ENCODE peak calls at places on chromosomes 2 and 18, in seven cellular contexts. P is activated CD8-positive, alpha-beta memory T cell treated with anti-CD3 and anti-CD28 coated beads for 24 hours; G is activated CD4-positive, CD25-positive, alpha-beta regulatory T cell treated with anti-CD3 and anti-CD28 coated beads, Interleukin-2, amount 50 U/mL, for 72 hours; D is upper lobe of left lung; Q is sigmoid colon; N is tibial artery; M is fibroblast of mammary gland. K is an unnamed sample.

GRCh38 chr2:97671526-97671925 is 2.0 kb downstream of the C2orf92 start:
- DNase-seq in Q (no peak), P (no peak), M (no peak), N (no peak), G (no peak), D (no peak), K (no peak)

GRCh38 chr2:210502997-210503621 is 26.6 kb upstream of the LANCL1 start:
- DNase-seq in D (peak; percentile 23), G (peak; percentile 38), M (peak; percentile 56), P (no peak), Q (no peak), N (no peak), K (peak; percentile 39)

GRCh38 chr18:3713708-3714107 is 263.7 kb downstream of the TGIF1 start:
- DNase-seq in P (no peak), N (no peak), D (no peak), Q (no peak), G (no peak), M (no peak), K (no peak)

GRCh38 chr2:171317492-171318125 is 116.2 kb downstream of the METTL8 start:
- DNase-seq in D (no peak), M (no peak), N (no peak), G (no peak), P (peak; percentile 61), Q (no peak), K (no peak)

GRCh38 chr2:47239119-47239969 is 84.2 kb upstream of the STPG4 start:
- DNase-seq in M (no peak), P (no peak), Q (no peak), D (no peak), G (no peak), N (no peak), K (no peak)

GRCh38 chr18:67531929-67532328 is 15.4 kb upstream of the DSEL start:
- DNase-seq in N (no peak), P (no peak), G (no peak), D (no peak), Q (no peak), M (no peak), K (no peak)

GRCh38 chr2:15726321-15727057 is 134.8 kb downstream of the DDX1 start:
- DNase-seq in Q (no peak), P (no peak), D (no peak), M (no peak), G (no peak), N (peak; percentile 27), K (no peak)

GRCh38 chr2:213016984-213017351 is 134.4 kb downstream of the IKZF2 start:
- DNase-seq in Q (no peak), M (peak; percentile 41), G (no peak), D (no peak), N (no peak), P (no peak), K (no peak)

GRCh38 chr18:76401496-76401895 is 93.5 kb downstream of the ZNF516 start:
- DNase-seq in N (no peak), M (no peak), D (no peak), P (no peak), Q (peak; percentile 65), G (no peak), K (no peak)

GRCh38 chr2:138919336-138919735 is 139.1 kb upstream of the NXPH2 start:
- DNase-seq in P (no peak), N (no peak), Q (no peak), M (no peak), G (no peak), D (no peak), K (no peak)

GRCh38 chr18:73947180-73947989 is 200.2 kb downstream of the FBXO15 start:
- DNase-seq in Q (no peak), M (peak; percentile 73), P (no peak), G (no peak), D (no peak), N (no peak), K (no peak)

GRCh38 chr2:113858764-113859163 is 31.1 kb upstream of the ACTR3 start:
- DNase-seq in M (peak; percentile 95), G (no peak), D (no peak), N (no peak), Q (no peak), P (no peak), K (peak; percentile 91)

GRCh38 chr18:59848002-59848401 is 51.8 kb upstream of the PMAIP1 start:
- DNase-seq in P (no peak), M (no peak), G (no peak), N (no peak), D (no peak), Q (no peak), K (no peak)

K was measured in M059J.